ENCODE peak calls at places on chromosomes 13 and 19, in four cellular contexts. One of them, this sample, is unnamed.

GRCh38 chr19:51476164-51476563 is 2.2 kb upstream of the CEACAM18 start:
- DNase-seq in left ventricle myocardium inferior: no peak
- DNase-seq in testis: no peak
- DNase-seq in fibroblast of pulmonary artery: no peak
- DNase-seq in this sample: no peak

GRCh38 chr13:20221772-20222171 is 10.3 kb downstream of the GJB6 start:
- DNase-seq in fibroblast of pulmonary artery: no peak
- DNase-seq in testis: no peak
- DNase-seq in left ventricle myocardium inferior: no peak
- DNase-seq in this sample: peak

GRCh38 chr13:27830010-27830409 is 37.7 kb downstream of the GSX1 start:
- DNase-seq in fibroblast of pulmonary artery: peak
- DNase-seq in testis: peak
- DNase-seq in left ventricle myocardium inferior: peak
- DNase-seq in this sample: peak

GRCh38 chr13:50421457-50422130 is 406.4 kb downstream of the KCNRG start:
- DNase-seq in testis: no peak
- DNase-seq in left ventricle myocardium inferior: no peak
- DNase-seq in fibroblast of pulmonary artery: no peak
- DNase-seq in this sample: peak

GRCh38 chr13:65638572-65639168 is 1591.5 kb downstream of the PCDH9 start:
- DNase-seq in testis: peak
- DNase-seq in fibroblast of pulmonary artery: peak
- DNase-seq in left ventricle myocardium inferior: no peak
- DNase-seq in this sample: peak

GRCh38 chr13:105817011-105817410 is 718.5 kb downstream of the EFNB2 start:
- DNase-seq in left ventricle myocardium inferior: no peak
- DNase-seq in testis: no peak
- DNase-seq in fibroblast of pulmonary artery: no peak
- DNase-seq in this sample: no peak

GRCh38 chr13:79631260-79631659 is 150.3 kb downstream of the NDFIP2 start:
- DNase-seq in fibroblast of pulmonary artery: peak
- DNase-seq in left ventricle myocardium inferior: no peak
- DNase-seq in testis: no peak
- DNase-seq in this sample: peak

GRCh38 chr19:42125536-42125935 is 6.7 kb downstream of the POU2F2 start:
- DNase-seq in fibroblast of pulmonary artery: no peak
- DNase-seq in left ventricle myocardium inferior: no peak
- DNase-seq in testis: no peak
- DNase-seq in this sample: no peak

GRCh38 chr13:109148243-109148642 is 518.8 kb downstream of the MYO16 start:
- DNase-seq in fibroblast of pulmonary artery: peak
- DNase-seq in testis: no peak
- DNase-seq in left ventricle myocardium inferior: no peak
- DNase-seq in this sample: peak

GRCh38 chr13:30255696-30256095 is 51.7 kb downstream of the KATNAL1 start:
- DNase-seq in fibroblast of pulmonary artery: peak
- DNase-seq in left ventricle myocardium inferior: no peak
- DNase-seq in testis: no peak
- DNase-seq in this sample: no peak
- TF ChIP-seq CTCF in fibroblast of pulmonary artery: no peak
- TF ChIP-seq CTCF in left ventricle myocardium inferior: peak
- TF ChIP-seq CTCF in testis: no peak
- TF ChIP-seq CTCF in this sample: peak

GRCh38 chr13:114042066-114042815 is 68.4 kb upstream of the C13orf46 start:
- DNase-seq in left ventricle myocardium inferior: no peak
- DNase-seq in fibroblast of pulmonary artery: no peak
- DNase-seq in testis: no peak
- DNase-seq in this sample: no peak

GRCh38 chr13:114045113-114045735 is 71.3 kb upstream of the C13orf46 start:
- DNase-seq in left ventricle myocardium inferior: no peak
- DNase-seq in fibroblast of pulmonary artery: no peak
- DNase-seq in testis: no peak
- DNase-seq in this sample: no peak

GRCh38 chr13:114044486-114044885 is 70.6 kb upstream of the C13orf46 start:
- DNase-seq in testis: no peak
- DNase-seq in fibroblast of pulmonary artery: peak
- DNase-seq in left ventricle myocardium inferior: no peak
- DNase-seq in this sample: no peak

GRCh38 chr13:114041493-114041892 is 67.6 kb upstream of the C13orf46 start:
- DNase-seq in testis: no peak
- DNase-seq in left ventricle myocardium inferior: no peak
- DNase-seq in fibroblast of pulmonary artery: no peak
- DNase-seq in this sample: no peak

DNA sequence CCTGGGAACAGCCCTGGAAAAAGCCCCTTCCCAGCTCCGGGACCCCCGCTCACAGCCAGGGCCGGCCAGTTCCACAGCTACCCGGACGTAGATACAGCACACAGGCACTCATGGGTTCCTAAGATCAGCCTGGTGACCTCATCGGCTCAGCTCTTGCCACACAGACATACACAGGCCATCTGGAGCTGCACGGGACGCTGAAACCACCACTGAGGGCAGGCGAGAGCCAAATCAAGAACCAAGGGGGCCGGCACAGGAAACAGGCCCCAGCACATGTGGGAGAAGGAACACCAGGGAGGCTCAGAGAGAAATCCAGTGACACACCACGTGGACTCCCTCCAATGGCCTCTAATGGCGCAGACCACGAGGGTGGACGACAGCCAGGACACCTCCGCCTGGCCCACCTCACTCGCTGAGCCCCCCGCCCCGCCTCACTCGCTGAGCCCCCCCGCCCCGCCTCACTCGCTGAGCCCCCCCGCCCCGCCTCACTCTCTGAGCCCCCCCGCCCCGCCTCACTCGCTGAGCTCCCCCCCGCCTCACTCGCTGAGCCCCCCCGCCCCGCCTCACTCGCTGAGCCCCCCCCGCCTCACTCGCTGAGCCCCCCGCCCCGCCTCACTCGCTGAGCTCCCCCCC is 69.7 kb upstream of the C13orf46 start:
- DNase-seq in fibroblast of pulmonary artery: peak
- DNase-seq in left ventricle myocardium inferior: peak
- DNase-seq in testis: no peak
- DNase-seq in this sample: peak
- TF ChIP-seq CTCF in fibroblast of pulmonary artery: peak
- TF ChIP-seq CTCF in left ventricle myocardium inferior: peak
- TF ChIP-seq CTCF in testis: no peak
- TF ChIP-seq CTCF in this sample: no peak

DNA sequence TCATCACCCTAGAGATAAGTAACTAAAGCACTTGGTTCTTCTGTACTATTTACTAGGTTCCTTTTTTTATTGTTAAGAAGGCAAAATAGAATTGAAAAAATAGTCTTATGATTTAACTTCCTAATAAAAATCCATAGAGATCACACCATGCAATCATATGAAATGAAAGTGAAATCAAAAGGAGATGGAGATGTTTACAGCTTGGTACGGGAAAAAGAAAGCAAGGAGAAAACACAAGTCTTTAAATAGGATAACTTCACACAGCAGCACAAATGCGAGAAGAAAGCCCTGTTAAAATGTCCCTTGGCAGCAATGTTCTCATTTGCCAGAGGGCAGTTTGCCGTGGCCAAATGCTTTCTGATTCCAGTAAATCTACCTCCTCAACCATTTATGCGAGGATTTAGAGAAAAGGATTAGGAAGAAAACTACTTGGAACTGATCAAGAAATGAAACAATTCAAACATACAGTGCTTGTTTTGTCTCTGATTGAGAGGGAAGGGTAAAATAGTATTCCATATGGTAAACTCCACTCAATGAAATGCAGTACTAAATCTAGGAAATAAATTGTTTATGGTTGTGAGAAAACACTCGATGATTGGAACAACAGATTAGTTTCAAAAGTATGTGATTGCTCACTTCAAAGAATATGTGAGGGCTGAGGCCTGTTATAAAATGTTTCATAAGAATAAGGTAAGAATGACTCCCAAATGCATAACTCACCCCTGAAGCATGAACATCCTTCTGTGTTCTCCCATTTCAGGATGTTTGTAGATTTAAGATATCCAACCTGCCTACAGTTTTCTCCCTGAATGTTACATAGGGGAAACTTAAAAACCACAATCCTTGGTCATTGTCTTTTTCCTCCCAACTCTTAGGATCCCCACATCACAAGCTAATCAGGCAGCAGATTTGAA is 487.8 kb downstream of the DACH1 start:
- DNase-seq in left ventricle myocardium inferior: no peak
- DNase-seq in testis: no peak
- DNase-seq in fibroblast of pulmonary artery: peak
- DNase-seq in this sample: no peak
- TF ChIP-seq CTCF in left ventricle myocardium inferior: no peak
- TF ChIP-seq CTCF in testis: no peak
- TF ChIP-seq CTCF in fibroblast of pulmonary artery: no peak
- TF ChIP-seq CTCF in this sample: no peak

GRCh38 chr13:43170497-43170896 is 147.1 kb downstream of the DNAJC15 start:
- DNase-seq in left ventricle myocardium inferior: no peak
- DNase-seq in testis: no peak
- DNase-seq in fibroblast of pulmonary artery: no peak
- DNase-seq in this sample: no peak
- TF ChIP-seq CTCF in left ventricle myocardium inferior: no peak
- TF ChIP-seq CTCF in testis: no peak
- TF ChIP-seq CTCF in fibroblast of pulmonary artery: no peak
- TF ChIP-seq CTCF in this sample: no peak

GRCh38 chr13:73224708-73225107 is 165.9 kb downstream of the KLF5 start:
- DNase-seq in testis: no peak
- DNase-seq in fibroblast of pulmonary artery: peak
- DNase-seq in left ventricle myocardium inferior: no peak
- DNase-seq in this sample: peak

GRCh38 chr13:73231456-73231855 is 172.7 kb downstream of the KLF5 start:
- DNase-seq in testis: no peak
- DNase-seq in fibroblast of pulmonary artery: no peak
- DNase-seq in left ventricle myocardium inferior: no peak
- DNase-seq in this sample: no peak

GRCh38 chr13:73225983-73226382 is 167.2 kb downstream of the KLF5 start:
- DNase-seq in testis: no peak
- DNase-seq in left ventricle myocardium inferior: no peak
- DNase-seq in fibroblast of pulmonary artery: no peak
- DNase-seq in this sample: no peak

GRCh38 chr13:73230714-73231113 is 171.9 kb downstream of the KLF5 start:
- DNase-seq in left ventricle myocardium inferior: no peak
- DNase-seq in fibroblast of pulmonary artery: no peak
- DNase-seq in testis: no peak
- DNase-seq in this sample: peak

DNA sequence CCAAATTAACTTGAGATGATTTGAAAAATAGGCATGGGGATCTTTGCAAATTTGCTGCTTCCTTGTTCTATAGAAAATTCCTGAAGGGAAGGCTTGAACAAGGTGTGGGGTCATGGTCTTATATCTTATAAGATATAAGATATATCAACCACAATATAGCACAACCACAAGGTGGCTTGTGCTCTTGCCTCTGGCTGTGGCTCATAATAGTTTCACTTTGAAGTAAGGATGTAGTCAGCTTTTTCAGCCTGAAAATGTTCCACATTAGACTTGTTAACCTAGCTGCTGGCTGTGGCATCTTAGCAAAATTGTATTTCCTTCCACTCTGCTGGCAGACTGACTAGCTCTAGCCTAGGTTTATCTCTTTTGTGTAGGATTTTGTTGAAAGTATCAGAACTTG is 169.7 kb downstream of the KLF5 start:
- DNase-seq in fibroblast of pulmonary artery: peak
- DNase-seq in left ventricle myocardium inferior: no peak
- DNase-seq in testis: no peak
- DNase-seq in this sample: peak
- TF ChIP-seq CTCF in fibroblast of pulmonary artery: peak
- TF ChIP-seq CTCF in left ventricle myocardium inferior: no peak
- TF ChIP-seq CTCF in testis: no peak
- TF ChIP-seq CTCF in this sample: peak

GRCh38 chr19:44653977-44654784 is 10.5 kb downstream of the PVR start:
- DNase-seq in left ventricle myocardium inferior: peak
- DNase-seq in testis: peak
- DNase-seq in fibroblast of pulmonary artery: peak
- DNase-seq in this sample: peak
- TF ChIP-seq CTCF in left ventricle myocardium inferior: peak
- TF ChIP-seq CTCF in testis: peak
- TF ChIP-seq CTCF in fibroblast of pulmonary artery: peak
- TF ChIP-seq CTCF in this sample: peak

GRCh38 chr13:40656358-40656757 is 10.1 kb downstream of the FOXO1 start:
- DNase-seq in fibroblast of pulmonary artery: no peak
- DNase-seq in left ventricle myocardium inferior: no peak
- DNase-seq in testis: no peak
- DNase-seq in this sample: peak
- TF ChIP-seq CTCF in fibroblast of pulmonary artery: no peak
- TF ChIP-seq CTCF in left ventricle myocardium inferior: no peak
- TF ChIP-seq CTCF in testis: no peak
- TF ChIP-seq CTCF in this sample: no peak

GRCh38 chr13:44333950-44334675 is 39.5 kb upstream of the SERP2 start:
- DNase-seq in fibroblast of pulmonary artery: no peak
- DNase-seq in testis: no peak
- DNase-seq in left ventricle myocardium inferior: no peak
- DNase-seq in this sample: no peak

GRCh38 chr13:44337581-44337980 is 36.0 kb upstream of the SERP2 start:
- DNase-seq in testis: no peak
- DNase-seq in left ventricle myocardium inferior: no peak
- DNase-seq in fibroblast of pulmonary artery: no peak
- DNase-seq in this sample: no peak

GRCh38 chr13:44336934-44337333 is 36.7 kb upstream of the SERP2 start:
- DNase-seq in left ventricle myocardium inferior: no peak
- DNase-seq in fibroblast of pulmonary artery: no peak
- DNase-seq in testis: no peak
- DNase-seq in this sample: no peak

GRCh38 chr13:44334751-44335150 is 38.9 kb upstream of the SERP2 start:
- DNase-seq in left ventricle myocardium inferior: no peak
- DNase-seq in testis: no peak
- DNase-seq in fibroblast of pulmonary artery: no peak
- DNase-seq in this sample: no peak

DNA sequence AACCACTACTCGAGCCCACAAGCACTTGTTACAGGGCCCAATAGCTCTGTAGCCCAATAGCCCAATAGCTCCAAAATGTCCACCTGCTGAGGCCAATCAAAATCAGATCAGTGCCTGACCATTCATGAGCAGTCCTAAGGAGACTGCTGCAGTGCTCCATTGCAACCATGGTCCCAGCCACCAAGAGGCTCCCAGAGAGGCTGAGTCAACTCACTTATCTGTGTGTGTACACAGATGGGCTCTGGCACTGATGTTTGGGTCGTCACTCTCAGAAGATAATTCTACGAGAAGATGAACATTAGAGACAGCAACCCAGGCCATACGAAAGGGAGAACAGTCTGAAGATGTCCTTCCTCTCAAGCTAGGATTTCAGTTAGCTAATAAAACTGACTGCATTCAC is 38.2 kb upstream of the SERP2 start:
- DNase-seq in left ventricle myocardium inferior: no peak
- DNase-seq in fibroblast of pulmonary artery: no peak
- DNase-seq in testis: no peak
- DNase-seq in this sample: no peak
- TF ChIP-seq CTCF in left ventricle myocardium inferior: no peak
- TF ChIP-seq CTCF in fibroblast of pulmonary artery: no peak
- TF ChIP-seq CTCF in testis: no peak
- TF ChIP-seq CTCF in this sample: no peak